ENCODE peak calls at places on chromosomes 13 and 19, in ten cellular contexts. A is mesenchymal stem cell, S is stomach, B is hepatocyte, V is NT2/D1, E is cardiac muscle cell, J is body of pancreas, L is lung, C is IMR-90, K is astrocyte of the cerebellum. Q is an unnamed sample.

GRCh38 chr19:11257827-11258380 is 4.4 kb downstream of the DOCK6 start:
- DNase-seq in A (no peak), S (no peak), B (no peak), V (no peak), E (no peak), J (no peak), L (no peak), C (no peak), K (no peak), Q (no peak)

GRCh38 chr13:38385152-38385891 is 35.7 kb downstream of the UFM1 start:
- DNase-seq in A (no peak), S (no peak), B (no peak), V (no peak), E (no peak), J (no peak), L (no peak), C (no peak), K (no peak), Q (no peak)

GRCh38 chr13:73337511-73337910 is 278.7 kb downstream of the KLF5 start:
- DNase-seq in A (no peak), S (no peak), B (no peak), V (no peak), E (no peak), J (no peak), L (no peak), C (no peak), K (no peak), Q (no peak)

GRCh38 chr19:5026706-5027273 is 57.9 kb downstream of the KDM4B start:
- DNase-seq in A (no peak), S (no peak), B (no peak), V (no peak), E (no peak), J (no peak), L (no peak), C (no peak), K (no peak), Q (no peak)

GRCh38 chr13:112783135-112783945 is 93.5 kb downstream of the ATP11A start:
- DNase-seq in A (peak; percentile 40), S (peak; percentile 23), B (no peak), V (no peak), E (no peak), J (no peak), L (no peak), C (peak; percentile 90), K (no peak), Q (no peak)

GRCh38 chr19:5340637-5341447 is at the start of gene PTPRS:
- DNase-seq in A (peak; percentile 75), S (peak; percentile 77), B (peak; percentile 93), V (peak; percentile 68), E (peak; percentile 93), J (peak; percentile 76), L (peak; percentile 65), C (peak; percentile 74), K (peak; percentile 23), Q (peak; percentile 73)

GRCh38 chr19:33302974-33303790 is 848 bp upstream of the CEBPA start:
- DNase-seq in A (peak; percentile 66), S (peak; percentile 62), B (peak; percentile 84), V (no peak), E (peak; percentile 86), J (peak; percentile 64), L (no peak), C (peak; percentile 41), K (no peak), Q (peak; percentile 68)

GRCh38 chr19:3146677-3147100 is 10.9 kb downstream of the GNA15 start:
- DNase-seq in A (no peak), S (no peak), B (no peak), V (peak; percentile 16), E (no peak), J (no peak), L (peak; percentile 51), C (no peak), K (no peak), Q (no peak)

GRCh38 chr13:51862965-51863364 is 1.2 kb downstream of the CCDC70 start:
- DNase-seq in A (no peak), S (no peak), B (no peak), V (no peak), E (no peak), J (no peak), L (no peak), C (no peak), K (no peak), Q (no peak)

GRCh38 chr13:45282994-45283393 is 58.0 kb downstream of the TPT1 start:
- DNase-seq in A (no peak), S (no peak), B (no peak), V (no peak), E (no peak), J (no peak), L (no peak), C (no peak), K (no peak), Q (no peak)

GRCh38 chr13:45276887-45277286 is 64.1 kb downstream of the TPT1 start:
- DNase-seq in A (no peak), S (no peak), B (no peak), V (no peak), E (no peak), J (no peak), L (no peak), C (no peak), K (no peak), Q (no peak)

GRCh38 chr13:45278096-45278645 is 62.8 kb downstream of the TPT1 start:
- DNase-seq in A (no peak), S (no peak), B (no peak), V (no peak), E (no peak), J (no peak), L (no peak), C (no peak), K (no peak), Q (no peak)

GRCh38 chr13:45280751-45281634 is 60.0 kb downstream of the TPT1 start:
- DNase-seq in A (peak; percentile 70), S (peak; percentile 73), B (peak; percentile 80), V (peak; percentile 11), E (peak; percentile 65), J (peak; percentile 71), L (peak; percentile 62), C (peak; percentile 78), K (peak; percentile 72), Q (peak; percentile 82)
- H3K4me3 ChIP-seq in A (no peak overlapping the region), S (no peak overlapping the region), B (no peak overlapping the region), V (no peak overlapping the region), E (no peak overlapping the region), J (no peak overlapping the region), L (no peak overlapping the region), C (no peak overlapping the region), K (no peak overlapping the region), Q (no peak overlapping the region)

DNA sequence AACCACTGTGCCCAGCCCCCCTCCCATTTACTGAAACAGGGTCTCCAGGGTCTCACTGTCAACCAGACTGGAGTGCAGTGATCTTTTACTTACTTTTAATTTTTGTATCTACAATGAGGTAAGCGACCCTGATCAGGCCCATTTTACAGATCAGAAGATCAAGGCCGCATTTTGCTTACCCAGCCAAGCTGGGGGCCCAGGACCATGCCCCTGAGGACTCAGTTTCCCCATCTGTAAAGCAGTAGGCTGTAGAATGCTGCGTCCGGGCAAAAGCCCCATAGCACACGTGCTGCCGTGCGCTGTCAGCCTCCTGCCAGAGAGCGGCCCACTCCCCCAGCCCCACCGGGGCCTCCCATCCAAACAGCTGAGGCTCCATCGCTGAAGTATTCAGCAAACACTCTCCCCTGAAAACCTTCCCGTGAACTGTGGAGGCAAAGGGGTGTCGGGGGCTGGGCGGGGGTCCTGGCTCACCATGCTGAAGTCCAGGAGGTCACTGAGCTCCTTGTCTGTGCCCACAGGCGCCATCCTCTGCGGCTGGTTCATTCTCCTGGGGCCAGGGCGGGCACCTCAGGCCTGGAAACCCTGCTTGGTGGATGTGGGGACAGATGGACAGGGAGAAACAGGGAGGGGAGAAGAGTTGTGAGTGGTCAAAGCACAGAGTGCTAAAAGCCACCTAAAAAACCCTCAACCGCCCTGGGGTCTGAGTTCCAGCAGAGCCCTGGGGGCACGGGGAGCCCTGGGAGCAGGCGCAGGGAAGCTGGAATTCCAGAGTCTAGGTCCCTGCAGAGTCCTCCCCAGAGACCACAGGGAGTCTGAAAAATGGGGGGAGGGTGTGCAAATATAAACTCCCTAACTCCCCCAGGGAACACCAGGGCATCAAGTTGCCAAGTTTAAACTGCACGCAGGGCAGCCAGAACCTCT is 2.4 kb downstream of the TCF3 start:
- DNase-seq in A (no peak), S (no peak), B (no peak), V (no peak), E (no peak), J (no peak), L (no peak), C (no peak), K (no peak), Q (no peak)
- H3K4me3 ChIP-seq in A (peak overlapping the region; percentile 82), S (peak overlapping the region; percentile 81), B (no peak overlapping the region), V (peak overlapping the region; percentile 76), E (peak overlapping the region; percentile 100), J (no peak overlapping the region), L (no peak overlapping the region), C (peak overlapping the region; percentile 61), K (peak overlapping the region; percentile 74), Q (no peak overlapping the region)

GRCh38 chr19:35133826-35134225 is 1.0 kb downstream of the LGI4 start:
- DNase-seq in A (no peak), S (no peak), B (no peak), V (no peak), E (no peak), J (no peak), L (no peak), C (no peak), K (no peak), Q (no peak)
- H3K4me3 ChIP-seq in A (no peak overlapping the region), S (peak overlapping the region; percentile 27), B (no peak overlapping the region), V (no peak overlapping the region), E (no peak overlapping the region), J (no peak overlapping the region), L (no peak overlapping the region), C (no peak overlapping the region), K (no peak overlapping the region), Q (no peak overlapping the region)

GRCh38 chr19:55452381-55453325 is 8.8 kb downstream of the ISOC2 start:
- DNase-seq in A (peak; percentile 70), S (peak; percentile 49), B (peak; percentile 78), V (peak; percentile 54), E (peak; percentile 91), J (peak; percentile 68), L (peak; percentile 68), C (peak; percentile 79), K (no peak), Q (peak; percentile 76)
- H3K4me3 ChIP-seq in A (no peak overlapping the region), S (no peak overlapping the region), B (no peak overlapping the region), V (no peak overlapping the region), E (peak overlapping the region; percentile 25), J (no peak overlapping the region), L (no peak overlapping the region), C (peak overlapping the region; percentile 31), K (no peak overlapping the region), Q (no peak overlapping the region)

DNA sequence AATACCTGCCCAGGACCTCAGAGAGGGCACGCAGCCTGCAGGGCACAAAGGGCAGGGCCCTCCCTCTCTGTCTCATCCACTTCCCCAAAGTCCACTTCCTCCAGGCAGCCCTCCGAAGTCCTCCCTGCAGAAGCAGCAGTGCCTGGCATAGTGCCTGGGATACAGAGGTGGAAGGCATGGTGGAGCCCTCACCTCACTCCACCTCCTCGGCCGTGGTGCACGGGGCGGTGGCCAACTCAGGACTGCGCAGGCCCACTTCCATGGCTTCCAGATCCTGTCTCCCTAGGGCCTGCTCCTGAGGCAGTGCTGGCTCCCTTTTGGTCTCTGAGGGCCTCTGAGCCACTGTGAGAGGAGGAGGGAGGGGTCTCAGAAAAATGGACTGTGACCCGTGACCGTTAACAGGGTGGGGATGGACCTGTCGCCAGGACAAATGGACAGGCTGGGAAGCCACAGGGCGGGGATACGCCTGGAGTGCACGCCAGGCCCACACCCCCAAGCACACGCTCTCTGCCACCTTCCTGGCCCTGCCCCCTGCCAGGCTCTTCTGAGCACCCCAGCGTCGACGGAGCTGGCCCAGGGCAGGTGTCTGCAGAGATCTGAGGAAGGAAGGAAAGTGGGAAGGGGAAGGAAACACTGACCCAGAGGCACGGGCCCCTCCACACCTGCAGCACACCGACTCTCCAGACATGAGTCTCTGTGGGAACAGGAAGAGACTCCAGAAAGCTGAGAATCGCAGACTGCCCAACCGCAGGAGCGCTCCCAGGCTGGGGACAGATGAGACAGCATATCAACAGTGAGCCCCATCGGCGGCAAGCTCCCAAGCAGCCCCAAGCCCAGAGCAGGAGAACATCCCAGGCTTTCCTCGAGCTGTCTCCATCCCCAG is 8.4 kb downstream of the REXO1 start:
- DNase-seq in A (no peak), S (no peak), B (no peak), V (no peak), E (no peak), J (no peak), L (no peak), C (no peak), K (no peak), Q (no peak)
- H3K4me3 ChIP-seq in A (no peak overlapping the region), S (no peak overlapping the region), B (no peak overlapping the region), V (no peak overlapping the region), E (no peak overlapping the region), J (no peak overlapping the region), L (no peak overlapping the region), C (no peak overlapping the region), K (no peak overlapping the region), Q (no peak overlapping the region)